ENCODE peak calls at places on chromosome 14, in ten cellular contexts. One of them, this sample, is unnamed.

GRCh38 chr14:80764921-80765507 is 176.5 kb downstream of the CEP128 start:
- DNase-seq in AG10803: no peak
- DNase-seq in transverse colon: no peak
- DNase-seq in astrocyte of the spinal cord: no peak
- DNase-seq in lower lobe of right lung: no peak
- DNase-seq in Peyer's patch: no peak
- DNase-seq in cardiac fibroblast: no peak
- DNase-seq in endothelial cell: no peak
- DNase-seq in OCI-LY7: no peak
- DNase-seq in PC-3: no peak
- DNase-seq in this sample: no peak

GRCh38 chr14:50319721-50320120 is 7.6 kb downstream of the DMAC2L start:
- DNase-seq in transverse colon: no peak
- DNase-seq in PC-3: peak; percentile 14
- DNase-seq in AG10803: no peak
- DNase-seq in Peyer's patch: no peak
- DNase-seq in OCI-LY7: no peak
- DNase-seq in cardiac fibroblast: peak; percentile 59
- DNase-seq in endothelial cell: no peak
- DNase-seq in lower lobe of right lung: no peak
- DNase-seq in astrocyte of the spinal cord: no peak
- DNase-seq in this sample: no peak

GRCh38 chr14:39398382-39398781 is 33.9 kb downstream of the FBXO33 start:
- DNase-seq in cardiac fibroblast: no peak
- DNase-seq in OCI-LY7: no peak
- DNase-seq in astrocyte of the spinal cord: no peak
- DNase-seq in lower lobe of right lung: no peak
- DNase-seq in Peyer's patch: no peak
- DNase-seq in endothelial cell: no peak
- DNase-seq in AG10803: no peak
- DNase-seq in PC-3: no peak
- DNase-seq in transverse colon: no peak
- DNase-seq in this sample: no peak

GRCh38 chr14:72217164-72217563 is 284.9 kb downstream of the RGS6 start:
- DNase-seq in endothelial cell: no peak
- DNase-seq in cardiac fibroblast: no peak
- DNase-seq in AG10803: peak; percentile 1
- DNase-seq in astrocyte of the spinal cord: no peak
- DNase-seq in Peyer's patch: no peak
- DNase-seq in lower lobe of right lung: no peak
- DNase-seq in transverse colon: no peak
- DNase-seq in PC-3: no peak
- DNase-seq in OCI-LY7: no peak
- DNase-seq in this sample: no peak

GRCh38 chr14:74645735-74646134 is 33.7 kb upstream of the LTBP2 start:
- DNase-seq in endothelial cell: no peak
- DNase-seq in Peyer's patch: no peak
- DNase-seq in cardiac fibroblast: no peak
- DNase-seq in transverse colon: no peak
- DNase-seq in astrocyte of the spinal cord: no peak
- DNase-seq in OCI-LY7: no peak
- DNase-seq in AG10803: no peak
- DNase-seq in lower lobe of right lung: no peak
- DNase-seq in PC-3: no peak
- DNase-seq in this sample: no peak

GRCh38 chr14:55045087-55045486 is 6.4 kb upstream of the MAPK1IP1L start:
- DNase-seq in transverse colon: no peak
- DNase-seq in cardiac fibroblast: no peak
- DNase-seq in lower lobe of right lung: no peak
- DNase-seq in endothelial cell: no peak
- DNase-seq in Peyer's patch: no peak
- DNase-seq in PC-3: no peak
- DNase-seq in astrocyte of the spinal cord: no peak
- DNase-seq in OCI-LY7: no peak
- DNase-seq in AG10803: no peak
- DNase-seq in this sample: no peak

GRCh38 chr14:95102678-95103039 is 54.7 kb downstream of the DICER1 start:
- DNase-seq in astrocyte of the spinal cord: no peak
- DNase-seq in lower lobe of right lung: no peak
- DNase-seq in transverse colon: no peak
- DNase-seq in OCI-LY7: no peak
- DNase-seq in Peyer's patch: no peak
- DNase-seq in AG10803: no peak
- DNase-seq in PC-3: no peak
- DNase-seq in cardiac fibroblast: no peak
- DNase-seq in endothelial cell: no peak
- DNase-seq in this sample: no peak

GRCh38 chr14:101367421-101368261 is 193.7 kb upstream of the DIO3 start:
- DNase-seq in lower lobe of right lung: no peak
- DNase-seq in Peyer's patch: no peak
- DNase-seq in cardiac fibroblast: no peak
- DNase-seq in AG10803: no peak
- DNase-seq in endothelial cell: no peak
- DNase-seq in astrocyte of the spinal cord: no peak
- DNase-seq in OCI-LY7: no peak
- DNase-seq in PC-3: no peak
- DNase-seq in transverse colon: no peak
- DNase-seq in this sample: no peak

GRCh38 chr14:73059326-73059725 is 992 bp downstream of the RBM25 start:
- DNase-seq in cardiac fibroblast: peak; percentile 38
- DNase-seq in Peyer's patch: no peak
- DNase-seq in lower lobe of right lung: no peak
- DNase-seq in endothelial cell: no peak
- DNase-seq in OCI-LY7: peak; percentile 16
- DNase-seq in astrocyte of the spinal cord: peak; percentile 38
- DNase-seq in PC-3: no peak
- DNase-seq in AG10803: peak; percentile 45
- DNase-seq in transverse colon: no peak
- DNase-seq in this sample: no peak

GRCh38 chr14:35821546-35822411 is 4.4 kb upstream of the BRMS1L start:
- DNase-seq in AG10803: peak; percentile 43
- DNase-seq in astrocyte of the spinal cord: peak; percentile 19
- DNase-seq in lower lobe of right lung: no peak
- DNase-seq in cardiac fibroblast: peak; percentile 63
- DNase-seq in transverse colon: no peak
- DNase-seq in endothelial cell: peak; percentile 36
- DNase-seq in OCI-LY7: peak; percentile 47
- DNase-seq in PC-3: peak; percentile 66
- DNase-seq in Peyer's patch: no peak
- DNase-seq in this sample: peak; percentile 33

GRCh38 chr14:35878272-35879140 is 52.4 kb downstream of the BRMS1L start:
- DNase-seq in lower lobe of right lung: no peak
- DNase-seq in AG10803: peak; percentile 91
- DNase-seq in Peyer's patch: peak; percentile 54
- DNase-seq in OCI-LY7: no peak
- DNase-seq in transverse colon: peak; percentile 37
- DNase-seq in cardiac fibroblast: peak; percentile 90
- DNase-seq in endothelial cell: no peak
- DNase-seq in astrocyte of the spinal cord: peak; percentile 90
- DNase-seq in PC-3: peak; percentile 94
- DNase-seq in this sample: no peak

GRCh38 chr14:24298892-24299254 is 707 bp downstream of the DHRS1 start:
- DNase-seq in astrocyte of the spinal cord: peak; percentile 54
- DNase-seq in PC-3: peak; percentile 87
- DNase-seq in AG10803: peak; percentile 64
- DNase-seq in endothelial cell: no peak
- DNase-seq in Peyer's patch: peak; percentile 67
- DNase-seq in lower lobe of right lung: no peak
- DNase-seq in transverse colon: no peak
- DNase-seq in cardiac fibroblast: peak; percentile 75
- DNase-seq in OCI-LY7: no peak
- DNase-seq in this sample: no peak

GRCh38 chr14:56119221-56119967 is 1.2 kb downstream of the PELI2 start:
- DNase-seq in astrocyte of the spinal cord: peak; percentile 38
- DNase-seq in cardiac fibroblast: peak; percentile 54
- DNase-seq in AG10803: peak; percentile 38
- DNase-seq in transverse colon: peak; percentile 37
- DNase-seq in endothelial cell: peak; percentile 63
- DNase-seq in PC-3: no peak
- DNase-seq in Peyer's patch: peak; percentile 69
- DNase-seq in OCI-LY7: peak; percentile 15
- DNase-seq in lower lobe of right lung: peak; percentile 73
- DNase-seq in this sample: peak; percentile 54

GRCh38 chr14:71588028-71588427 is 344.2 kb upstream of the RGS6 start:
- DNase-seq in transverse colon: no peak
- DNase-seq in PC-3: no peak
- DNase-seq in Peyer's patch: no peak
- DNase-seq in lower lobe of right lung: no peak
- DNase-seq in AG10803: peak; percentile 65
- DNase-seq in cardiac fibroblast: peak; percentile 88
- DNase-seq in astrocyte of the spinal cord: peak; percentile 86
- DNase-seq in endothelial cell: no peak
- DNase-seq in OCI-LY7: no peak
- DNase-seq in this sample: no peak

GRCh38 chr14:31429791-31430190 is 9.4 kb upstream of the HEATR5A start:
- DNase-seq in OCI-LY7: no peak
- DNase-seq in Peyer's patch: no peak
- DNase-seq in astrocyte of the spinal cord: no peak
- DNase-seq in endothelial cell: no peak
- DNase-seq in PC-3: no peak
- DNase-seq in cardiac fibroblast: no peak
- DNase-seq in AG10803: no peak
- DNase-seq in lower lobe of right lung: no peak
- DNase-seq in transverse colon: no peak
- DNase-seq in this sample: no peak

GRCh38 chr14:66066991-66067788 is 419.0 kb upstream of the CCDC196 start:
- DNase-seq in astrocyte of the spinal cord: no peak
- DNase-seq in lower lobe of right lung: no peak
- DNase-seq in OCI-LY7: no peak
- DNase-seq in PC-3: no peak
- DNase-seq in transverse colon: no peak
- DNase-seq in cardiac fibroblast: peak; percentile 33
- DNase-seq in Peyer's patch: no peak
- DNase-seq in endothelial cell: no peak
- DNase-seq in AG10803: peak; percentile 60
- DNase-seq in this sample: no peak

GRCh38 chr14:69720912-69721311 is 46.0 kb upstream of the SRSF5 start:
- DNase-seq in lower lobe of right lung: no peak
- DNase-seq in OCI-LY7: no peak
- DNase-seq in endothelial cell: no peak
- DNase-seq in cardiac fibroblast: no peak
- DNase-seq in PC-3: no peak
- DNase-seq in Peyer's patch: peak; percentile 34
- DNase-seq in transverse colon: no peak
- DNase-seq in AG10803: no peak
- DNase-seq in astrocyte of the spinal cord: no peak
- DNase-seq in this sample: no peak
- TF ChIP-seq CTCF in lower lobe of right lung: no peak
- TF ChIP-seq CTCF in OCI-LY7: no peak
- TF ChIP-seq CTCF in endothelial cell: no peak
- TF ChIP-seq CTCF in cardiac fibroblast: no peak
- TF ChIP-seq CTCF in PC-3: no peak
- TF ChIP-seq CTCF in Peyer's patch: no peak
- TF ChIP-seq CTCF in transverse colon: no peak
- TF ChIP-seq CTCF in AG10803: no peak
- TF ChIP-seq CTCF in astrocyte of the spinal cord: no peak
- TF ChIP-seq CTCF in this sample: no peak

GRCh38 chr14:90276627-90277367 is 20.4 kb downstream of the PSMC1 start:
- DNase-seq in Peyer's patch: no peak
- DNase-seq in AG10803: no peak
- DNase-seq in PC-3: peak; percentile 13
- DNase-seq in endothelial cell: no peak
- DNase-seq in OCI-LY7: no peak
- DNase-seq in lower lobe of right lung: peak; percentile 70
- DNase-seq in astrocyte of the spinal cord: peak; percentile 26
- DNase-seq in transverse colon: no peak
- DNase-seq in cardiac fibroblast: peak; percentile 54
- DNase-seq in this sample: no peak
- TF ChIP-seq CTCF in Peyer's patch: no peak
- TF ChIP-seq CTCF in AG10803: no peak
- TF ChIP-seq CTCF in PC-3: no peak
- TF ChIP-seq CTCF in endothelial cell: no peak
- TF ChIP-seq CTCF in OCI-LY7: no peak
- TF ChIP-seq CTCF in lower lobe of right lung: no peak
- TF ChIP-seq CTCF in astrocyte of the spinal cord: no peak
- TF ChIP-seq CTCF in transverse colon: no peak
- TF ChIP-seq CTCF in cardiac fibroblast: no peak
- TF ChIP-seq CTCF in this sample: no peak

DNA sequence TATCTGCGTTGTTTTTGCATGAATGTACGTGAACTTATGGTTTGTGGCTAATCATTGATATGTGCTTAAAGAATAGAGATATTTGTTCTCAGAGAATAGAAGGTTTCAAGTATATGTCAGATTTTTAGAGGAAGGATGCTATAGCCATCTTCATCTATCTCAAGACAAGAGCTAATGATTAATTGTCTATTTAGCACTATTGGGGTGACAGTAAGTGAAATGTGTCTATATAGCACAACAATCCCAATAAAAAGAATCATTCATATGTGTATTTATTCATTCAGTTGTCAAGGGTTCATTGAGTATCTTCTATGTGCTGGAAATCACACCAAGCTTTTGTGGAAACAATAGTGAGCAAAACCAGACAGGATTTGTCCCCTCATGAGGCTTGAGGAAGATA is 299.5 kb upstream of the NPAS3 start:
- DNase-seq in transverse colon: no peak
- DNase-seq in OCI-LY7: no peak
- DNase-seq in PC-3: no peak
- DNase-seq in endothelial cell: no peak
- DNase-seq in astrocyte of the spinal cord: no peak
- DNase-seq in AG10803: no peak
- DNase-seq in lower lobe of right lung: no peak
- DNase-seq in cardiac fibroblast: no peak
- DNase-seq in Peyer's patch: no peak
- DNase-seq in this sample: no peak
- TF ChIP-seq CTCF in transverse colon: no peak
- TF ChIP-seq CTCF in OCI-LY7: no peak
- TF ChIP-seq CTCF in PC-3: no peak
- TF ChIP-seq CTCF in endothelial cell: no peak
- TF ChIP-seq CTCF in astrocyte of the spinal cord: no peak
- TF ChIP-seq CTCF in AG10803: no peak
- TF ChIP-seq CTCF in lower lobe of right lung: no peak
- TF ChIP-seq CTCF in cardiac fibroblast: no peak
- TF ChIP-seq CTCF in Peyer's patch: no peak
- TF ChIP-seq CTCF in this sample: no peak

DNA sequence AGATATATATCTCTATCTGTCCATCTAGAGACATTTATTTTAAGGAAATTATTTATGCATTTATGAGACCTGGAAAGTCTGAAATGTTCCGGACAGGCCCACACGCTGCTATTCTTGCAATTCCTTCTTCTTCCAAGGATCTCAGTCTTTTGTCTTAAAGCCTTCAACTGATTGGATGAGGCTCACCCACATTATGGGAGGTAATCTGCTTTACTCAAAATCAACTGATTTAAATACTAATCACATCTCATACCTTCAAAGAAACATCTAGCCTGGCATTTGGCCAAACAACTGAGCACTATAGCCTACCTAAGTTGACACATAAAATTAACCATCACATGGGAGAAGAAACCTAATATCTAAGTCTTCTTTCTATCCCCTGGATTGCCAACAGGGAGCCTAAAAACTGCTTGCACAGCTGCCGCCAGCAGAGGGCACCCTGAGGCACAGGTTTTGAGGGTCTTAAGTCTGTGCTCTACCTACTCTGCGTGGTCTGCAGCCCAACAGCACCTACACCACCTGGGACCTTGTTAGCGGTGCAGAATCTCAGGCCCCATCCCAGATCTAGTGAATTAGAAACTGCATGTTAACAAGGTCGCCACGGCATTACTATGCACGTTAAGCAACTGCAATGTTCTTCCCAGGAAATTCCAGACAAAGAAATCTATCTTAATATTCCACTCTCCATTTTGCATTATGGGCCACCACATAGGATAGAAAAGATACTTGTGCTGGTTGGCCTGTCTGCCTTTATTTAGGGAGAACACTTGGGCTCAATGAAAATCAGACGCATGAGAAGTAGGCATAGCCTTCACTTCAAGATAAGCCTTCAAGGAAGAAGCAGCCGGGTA is 249.7 kb downstream of the FOXG1 start:
- DNase-seq in PC-3: peak; percentile 66
- DNase-seq in lower lobe of right lung: peak; percentile 41
- DNase-seq in transverse colon: no peak
- DNase-seq in endothelial cell: peak; percentile 68
- DNase-seq in OCI-LY7: peak; percentile 27
- DNase-seq in Peyer's patch: no peak
- DNase-seq in cardiac fibroblast: peak; percentile 73
- DNase-seq in astrocyte of the spinal cord: peak; percentile 59
- DNase-seq in AG10803: peak; percentile 31
- DNase-seq in this sample: peak; percentile 4
- TF ChIP-seq CTCF in PC-3: peak; percentile 96
- TF ChIP-seq CTCF in lower lobe of right lung: peak; percentile 49
- TF ChIP-seq CTCF in transverse colon: no peak
- TF ChIP-seq CTCF in endothelial cell: peak; percentile 78
- TF ChIP-seq CTCF in OCI-LY7: peak; percentile 81
- TF ChIP-seq CTCF in Peyer's patch: peak; percentile 50
- TF ChIP-seq CTCF in cardiac fibroblast: peak; percentile 91
- TF ChIP-seq CTCF in astrocyte of the spinal cord: peak; percentile 91
- TF ChIP-seq CTCF in AG10803: peak; percentile 94
- TF ChIP-seq CTCF in this sample: no peak